ENCODE peak calls at places on chromosomes 5 and 9, in nine cellular contexts. One of them, this sample, is unnamed.

GRCh38 chr9:95008151-95008771 is 281.8 kb downstream of the AOPEP start:
- DNase-seq in cardiac fibroblast: peak
- DNase-seq in NT2/D1: no peak
- DNase-seq in PC-3: peak
- DNase-seq in AG10803: no peak
- DNase-seq in CD4-positive, alpha-beta memory T cell: no peak
- DNase-seq in hypothalamus: no peak
- DNase-seq in HFFc6: no peak
- DNase-seq in fibroblast of lung: no peak
- DNase-seq in this sample: peak

GRCh38 chr5:92800360-92800759 is 780.7 kb downstream of the NR2F1-AS1 start:
- DNase-seq in cardiac fibroblast: peak
- DNase-seq in NT2/D1: no peak
- DNase-seq in PC-3: no peak
- DNase-seq in AG10803: peak
- DNase-seq in CD4-positive, alpha-beta memory T cell: no peak
- DNase-seq in hypothalamus: no peak
- DNase-seq in HFFc6: peak
- DNase-seq in fibroblast of lung: peak
- DNase-seq in this sample: peak

GRCh38 chr5:133304707-133305216 is 252.9 kb downstream of the HSPA4 start:
- DNase-seq in cardiac fibroblast: no peak
- DNase-seq in NT2/D1: no peak
- DNase-seq in PC-3: no peak
- DNase-seq in AG10803: no peak
- DNase-seq in CD4-positive, alpha-beta memory T cell: no peak
- DNase-seq in hypothalamus: no peak
- DNase-seq in HFFc6: no peak
- DNase-seq in fibroblast of lung: no peak
- DNase-seq in this sample: no peak

GRCh38 chr5:73031839-73032238 is 76.0 kb downstream of the FCHO2 start:
- DNase-seq in cardiac fibroblast: peak
- DNase-seq in NT2/D1: no peak
- DNase-seq in PC-3: peak
- DNase-seq in AG10803: peak
- DNase-seq in CD4-positive, alpha-beta memory T cell: no peak
- DNase-seq in hypothalamus: no peak
- DNase-seq in HFFc6: peak
- DNase-seq in fibroblast of lung: peak
- DNase-seq in this sample: peak

GRCh38 chr9:82180711-82181110 is 192.1 kb downstream of the SPATA31D1 start:
- DNase-seq in cardiac fibroblast: no peak
- DNase-seq in NT2/D1: no peak
- DNase-seq in PC-3: peak
- DNase-seq in AG10803: no peak
- DNase-seq in CD4-positive, alpha-beta memory T cell: no peak
- DNase-seq in hypothalamus: no peak
- DNase-seq in HFFc6: no peak
- DNase-seq in fibroblast of lung: no peak
- DNase-seq in this sample: no peak

GRCh38 chr9:121700831-121701419 is 49.5 kb downstream of the DAB2IP start:
- DNase-seq in cardiac fibroblast: no peak
- DNase-seq in NT2/D1: no peak
- DNase-seq in PC-3: no peak
- DNase-seq in AG10803: no peak
- DNase-seq in CD4-positive, alpha-beta memory T cell: no peak
- DNase-seq in hypothalamus: no peak
- DNase-seq in HFFc6: no peak
- DNase-seq in fibroblast of lung: no peak
- DNase-seq in this sample: no peak

GRCh38 chr5:33460210-33460609 is 19.4 kb downstream of the TARS1 start:
- DNase-seq in cardiac fibroblast: no peak
- DNase-seq in NT2/D1: no peak
- DNase-seq in PC-3: no peak
- DNase-seq in AG10803: no peak
- DNase-seq in CD4-positive, alpha-beta memory T cell: no peak
- DNase-seq in hypothalamus: no peak
- DNase-seq in HFFc6: no peak
- DNase-seq in fibroblast of lung: no peak
- DNase-seq in this sample: no peak

GRCh38 chr5:56323505-56323904 is 90.4 kb upstream of the ANKRD55 start:
- DNase-seq in cardiac fibroblast: peak
- DNase-seq in NT2/D1: no peak
- DNase-seq in PC-3: peak
- DNase-seq in AG10803: peak
- DNase-seq in CD4-positive, alpha-beta memory T cell: no peak
- DNase-seq in hypothalamus: no peak
- DNase-seq in HFFc6: peak
- DNase-seq in fibroblast of lung: peak
- DNase-seq in this sample: peak

GRCh38 chr9:1273859-1274258 is 223.7 kb downstream of the DMRT2 start:
- DNase-seq in cardiac fibroblast: no peak
- DNase-seq in NT2/D1: peak
- DNase-seq in PC-3: peak
- DNase-seq in AG10803: no peak
- DNase-seq in CD4-positive, alpha-beta memory T cell: no peak
- DNase-seq in hypothalamus: no peak
- DNase-seq in HFFc6: no peak
- DNase-seq in fibroblast of lung: no peak
- DNase-seq in this sample: no peak

GRCh38 chr5:42944989-42945388 is 95.1 kb downstream of the ANXA2R start:
- DNase-seq in cardiac fibroblast: peak
- DNase-seq in NT2/D1: no peak
- DNase-seq in PC-3: peak
- DNase-seq in AG10803: peak
- DNase-seq in CD4-positive, alpha-beta memory T cell: no peak
- DNase-seq in hypothalamus: no peak
- DNase-seq in HFFc6: peak
- DNase-seq in fibroblast of lung: peak
- DNase-seq in this sample: peak

GRCh38 chr9:118170032-118170955 is 466.1 kb downstream of the TLR4 start:
- DNase-seq in cardiac fibroblast: peak
- DNase-seq in NT2/D1: peak
- DNase-seq in PC-3: peak
- DNase-seq in AG10803: peak
- DNase-seq in CD4-positive, alpha-beta memory T cell: no peak
- DNase-seq in hypothalamus: peak
- DNase-seq in HFFc6: peak
- DNase-seq in fibroblast of lung: peak
- DNase-seq in this sample: no peak

GRCh38 chr9:108053555-108054061 is 564.0 kb upstream of the KLF4 start:
- DNase-seq in cardiac fibroblast: peak
- DNase-seq in NT2/D1: no peak
- DNase-seq in PC-3: no peak
- DNase-seq in AG10803: peak
- DNase-seq in CD4-positive, alpha-beta memory T cell: no peak
- DNase-seq in hypothalamus: no peak
- DNase-seq in HFFc6: peak
- DNase-seq in fibroblast of lung: peak
- DNase-seq in this sample: peak

GRCh38 chr5:78328585-78329173 is 31.7 kb upstream of the SCAMP1 start:
- DNase-seq in cardiac fibroblast: peak
- DNase-seq in NT2/D1: no peak
- DNase-seq in PC-3: no peak
- DNase-seq in AG10803: peak
- DNase-seq in CD4-positive, alpha-beta memory T cell: no peak
- DNase-seq in hypothalamus: no peak
- DNase-seq in HFFc6: peak
- DNase-seq in fibroblast of lung: peak
- DNase-seq in this sample: peak

GRCh38 chr9:133104718-133105460 is 16.2 kb downstream of the RALGDS start:
- DNase-seq in cardiac fibroblast: no peak
- DNase-seq in NT2/D1: no peak
- DNase-seq in PC-3: no peak
- DNase-seq in AG10803: no peak
- DNase-seq in CD4-positive, alpha-beta memory T cell: no peak
- DNase-seq in hypothalamus: no peak
- DNase-seq in HFFc6: no peak
- DNase-seq in fibroblast of lung: no peak
- DNase-seq in this sample: no peak

GRCh38 chr9:81351166-81351565 is 338.2 kb downstream of the TLE1 start:
- DNase-seq in cardiac fibroblast: no peak
- DNase-seq in NT2/D1: no peak
- DNase-seq in PC-3: peak
- DNase-seq in AG10803: no peak
- DNase-seq in CD4-positive, alpha-beta memory T cell: no peak
- DNase-seq in hypothalamus: no peak
- DNase-seq in HFFc6: no peak
- DNase-seq in fibroblast of lung: no peak
- DNase-seq in this sample: no peak

GRCh38 chr9:92608221-92609141 is 61.5 kb downstream of the IPPK start:
- DNase-seq in cardiac fibroblast: peak
- DNase-seq in NT2/D1: no peak
- DNase-seq in PC-3: no peak
- DNase-seq in AG10803: peak
- DNase-seq in CD4-positive, alpha-beta memory T cell: no peak
- DNase-seq in hypothalamus: no peak
- DNase-seq in HFFc6: peak
- DNase-seq in fibroblast of lung: peak
- DNase-seq in this sample: peak

GRCh38 chr5:141354900-141355469 is at the start of gene PCDHGA4:
- DNase-seq in cardiac fibroblast: peak
- DNase-seq in NT2/D1: no peak
- DNase-seq in PC-3: no peak
- DNase-seq in AG10803: peak
- DNase-seq in CD4-positive, alpha-beta memory T cell: peak
- DNase-seq in hypothalamus: no peak
- DNase-seq in HFFc6: no peak
- DNase-seq in fibroblast of lung: no peak
- DNase-seq in this sample: no peak

GRCh38 chr9:82454509-82455190 is 466.1 kb downstream of the SPATA31D1 start:
- DNase-seq in cardiac fibroblast: no peak
- DNase-seq in NT2/D1: no peak
- DNase-seq in PC-3: no peak
- DNase-seq in AG10803: no peak
- DNase-seq in CD4-positive, alpha-beta memory T cell: no peak
- DNase-seq in hypothalamus: no peak
- DNase-seq in HFFc6: no peak
- DNase-seq in fibroblast of lung: no peak
- DNase-seq in this sample: no peak

GRCh38 chr9:82604947-82605656 is 457.8 kb downstream of the RASEF start:
- DNase-seq in cardiac fibroblast: peak
- DNase-seq in NT2/D1: no peak
- DNase-seq in PC-3: no peak
- DNase-seq in AG10803: no peak
- DNase-seq in CD4-positive, alpha-beta memory T cell: no peak
- DNase-seq in hypothalamus: no peak
- DNase-seq in HFFc6: no peak
- DNase-seq in fibroblast of lung: peak
- DNase-seq in this sample: peak

GRCh38 chr5:142981886-142982820 is 212.0 kb downstream of the ARHGAP26 start:
- DNase-seq in cardiac fibroblast: peak
- DNase-seq in NT2/D1: peak
- DNase-seq in PC-3: peak
- DNase-seq in AG10803: peak
- DNase-seq in CD4-positive, alpha-beta memory T cell: no peak
- DNase-seq in hypothalamus: peak
- DNase-seq in HFFc6: peak
- DNase-seq in fibroblast of lung: peak
- DNase-seq in this sample: peak

GRCh38 chr9:122127396-122127798 is 32.2 kb downstream of the NDUFA8 start:
- DNase-seq in cardiac fibroblast: no peak
- DNase-seq in NT2/D1: no peak
- DNase-seq in PC-3: no peak
- DNase-seq in AG10803: no peak
- DNase-seq in CD4-positive, alpha-beta memory T cell: no peak
- DNase-seq in hypothalamus: peak
- DNase-seq in HFFc6: no peak
- DNase-seq in fibroblast of lung: no peak
- DNase-seq in this sample: no peak

GRCh38 chr9:14326264-14326826 is 12.4 kb upstream of the NFIB start:
- DNase-seq in cardiac fibroblast: peak
- DNase-seq in NT2/D1: no peak
- DNase-seq in PC-3: peak
- DNase-seq in AG10803: peak
- DNase-seq in CD4-positive, alpha-beta memory T cell: no peak
- DNase-seq in hypothalamus: no peak
- DNase-seq in HFFc6: peak
- DNase-seq in fibroblast of lung: peak
- DNase-seq in this sample: no peak

GRCh38 chr9:2526071-2526862 is 95.3 kb upstream of the VLDLR start:
- DNase-seq in cardiac fibroblast: no peak
- DNase-seq in NT2/D1: no peak
- DNase-seq in PC-3: no peak
- DNase-seq in AG10803: peak
- DNase-seq in CD4-positive, alpha-beta memory T cell: no peak
- DNase-seq in hypothalamus: no peak
- DNase-seq in HFFc6: no peak
- DNase-seq in fibroblast of lung: peak
- DNase-seq in this sample: no peak

This sample was measured in fibroblast of gingiva.